ENCODE peak calls at places on chromosomes 6 and 20, in five cellular contexts. One of them, this sample, is unnamed. For H3K4me1 and H3K27me3, the result is how much of the 10 kb centered on the place peaks cover.

GRCh38 chr20:57627972-57628650 is 7.9 kb upstream of the ZBP1 start:
- DNase-seq in CD4-positive, alpha-beta memory T cell: peak
- DNase-seq in left lung: peak
- DNase-seq in Peyer's patch: no peak
- DNase-seq in heart left ventricle: no peak
- DNase-seq in this sample: no peak

GRCh38 chr6:71333700-71334099 is 45.1 kb downstream of the OGFRL1 start:
- DNase-seq in CD4-positive, alpha-beta memory T cell: no peak
- DNase-seq in Peyer's patch: no peak
- DNase-seq in left lung: no peak
- DNase-seq in heart left ventricle: no peak
- DNase-seq in this sample: no peak

GRCh38 chr20:64254156-64254555 is 1.4 kb upstream of the PCMTD2 start:
- DNase-seq in heart left ventricle: no peak
- DNase-seq in CD4-positive, alpha-beta memory T cell: no peak
- DNase-seq in left lung: no peak
- DNase-seq in Peyer's patch: no peak
- DNase-seq in this sample: no peak

GRCh38 chr20:25526446-25526845 is 58.9 kb downstream of the NINL start:
- DNase-seq in Peyer's patch: no peak
- DNase-seq in CD4-positive, alpha-beta memory T cell: no peak
- DNase-seq in heart left ventricle: no peak
- DNase-seq in left lung: no peak
- DNase-seq in this sample: no peak

GRCh38 chr20:63778034-63778752 is 38.6 kb downstream of the SLC2A4RG start:
- DNase-seq in heart left ventricle: peak
- DNase-seq in Peyer's patch: no peak
- DNase-seq in CD4-positive, alpha-beta memory T cell: no peak
- DNase-seq in left lung: peak
- DNase-seq in this sample: no peak

GRCh38 chr6:149833651-149834050 is 30.5 kb downstream of the LRP11 start:
- DNase-seq in CD4-positive, alpha-beta memory T cell: no peak
- DNase-seq in Peyer's patch: no peak
- DNase-seq in left lung: no peak
- DNase-seq in heart left ventricle: no peak
- DNase-seq in this sample: no peak

GRCh38 chr20:24957326-24957996 is 8.4 kb downstream of the CST7 start:
- DNase-seq in heart left ventricle: no peak
- DNase-seq in left lung: no peak
- DNase-seq in CD4-positive, alpha-beta memory T cell: no peak
- DNase-seq in Peyer's patch: no peak
- DNase-seq in this sample: no peak

GRCh38 chr6:52253494-52253893 is 9.2 kb upstream of the IL17F start:
- DNase-seq in CD4-positive, alpha-beta memory T cell: no peak
- DNase-seq in left lung: peak
- DNase-seq in heart left ventricle: no peak
- DNase-seq in Peyer's patch: no peak
- DNase-seq in this sample: no peak

GRCh38 chr6:107704377-107705013 is 119.6 kb downstream of the SCML4 start:
- DNase-seq in CD4-positive, alpha-beta memory T cell: peak
- DNase-seq in left lung: no peak
- DNase-seq in Peyer's patch: no peak
- DNase-seq in heart left ventricle: no peak
- DNase-seq in this sample: no peak

GRCh38 chr6:118665011-118665410 is 13.6 kb upstream of the CEP85L start:
- DNase-seq in CD4-positive, alpha-beta memory T cell: no peak
- DNase-seq in left lung: no peak
- DNase-seq in heart left ventricle: no peak
- DNase-seq in Peyer's patch: no peak
- DNase-seq in this sample: no peak

GRCh38 chr6:103047567-103047966 is 1654.1 kb downstream of the GRIK2 start:
- DNase-seq in heart left ventricle: no peak
- DNase-seq in CD4-positive, alpha-beta memory T cell: no peak
- DNase-seq in Peyer's patch: no peak
- DNase-seq in left lung: no peak
- DNase-seq in this sample: no peak

GRCh38 chr6:125597411-125598253 is 151.8 kb upstream of the HEY2 start:
- DNase-seq in Peyer's patch: no peak
- DNase-seq in left lung: no peak
- DNase-seq in heart left ventricle: peak
- DNase-seq in CD4-positive, alpha-beta memory T cell: no peak
- DNase-seq in this sample: no peak

GRCh38 chr6:77650098-77650663 is 2.7 kb upstream of the MEI4 start:
- DNase-seq in Peyer's patch: peak
- DNase-seq in left lung: peak
- DNase-seq in CD4-positive, alpha-beta memory T cell: no peak
- DNase-seq in heart left ventricle: peak
- DNase-seq in this sample: peak

GRCh38 chr6:154719854-154720253 is 13.4 kb upstream of the SCAF8 start:
- DNase-seq in CD4-positive, alpha-beta memory T cell: no peak
- DNase-seq in heart left ventricle: no peak
- DNase-seq in Peyer's patch: no peak
- DNase-seq in left lung: no peak
- DNase-seq in this sample: no peak

GRCh38 chr20:59481082-59482018 is 123.0 kb upstream of the PHACTR3 start:
- DNase-seq in CD4-positive, alpha-beta memory T cell: no peak
- DNase-seq in left lung: no peak
- DNase-seq in heart left ventricle: no peak
- DNase-seq in Peyer's patch: no peak
- DNase-seq in this sample: no peak

GRCh38 chr6:3023663-3024483 is 24.2 kb downstream of the NQO2 start:
- DNase-seq in Peyer's patch: peak
- DNase-seq in CD4-positive, alpha-beta memory T cell: peak
- DNase-seq in heart left ventricle: peak
- DNase-seq in left lung: peak
- DNase-seq in this sample: peak

GRCh38 chr6:151101811-151102694 is 137.7 kb upstream of the AKAP12 start:
- DNase-seq in Peyer's patch: no peak
- DNase-seq in left lung: no peak
- DNase-seq in CD4-positive, alpha-beta memory T cell: no peak
- DNase-seq in heart left ventricle: no peak
- DNase-seq in this sample: no peak

GRCh38 chr6:166526937-166527336 is 59.5 kb downstream of the RAMACL start:
- DNase-seq in heart left ventricle: no peak
- DNase-seq in Peyer's patch: no peak
- DNase-seq in left lung: peak
- DNase-seq in CD4-positive, alpha-beta memory T cell: no peak
- DNase-seq in this sample: no peak

GRCh38 chr6:106163966-106164877 is 78.1 kb downstream of the PRDM1 start:
- DNase-seq in CD4-positive, alpha-beta memory T cell: peak
- DNase-seq in left lung: no peak
- DNase-seq in heart left ventricle: no peak
- DNase-seq in Peyer's patch: no peak
- DNase-seq in this sample: no peak

GRCh38 chr20:60203451-60203850 is 245.2 kb downstream of the CDH26 start:
- DNase-seq in heart left ventricle: no peak
- DNase-seq in left lung: no peak
- DNase-seq in CD4-positive, alpha-beta memory T cell: no peak
- DNase-seq in Peyer's patch: no peak
- DNase-seq in this sample: no peak

GRCh38 chr6:71892641-71893040 is 6.3 kb downstream of the RIMS1 start:
- DNase-seq in Peyer's patch: no peak
- DNase-seq in CD4-positive, alpha-beta memory T cell: no peak
- DNase-seq in left lung: no peak
- DNase-seq in heart left ventricle: no peak
- DNase-seq in this sample: no peak

GRCh38 chr20:10376271-10377075 is 57.5 kb downstream of the MKKS start:
- DNase-seq in CD4-positive, alpha-beta memory T cell: no peak
- DNase-seq in left lung: no peak
- DNase-seq in heart left ventricle: no peak
- DNase-seq in Peyer's patch: no peak
- DNase-seq in this sample: no peak

GRCh38 chr6:55898342-55898741 is 23.0 kb upstream of the BMP5 start:
- DNase-seq in CD4-positive, alpha-beta memory T cell: no peak
- DNase-seq in left lung: no peak
- DNase-seq in heart left ventricle: no peak
- DNase-seq in Peyer's patch: no peak
- DNase-seq in this sample: no peak

GRCh38 chr20:49978685-49979029 is 4.1 kb upstream of the SNAI1 start:
- DNase-seq in CD4-positive, alpha-beta memory T cell: no peak
- DNase-seq in Peyer's patch: no peak
- DNase-seq in heart left ventricle: no peak
- DNase-seq in left lung: no peak
- DNase-seq in this sample: no peak
- H3K4me1 ChIP-seq in CD4-positive, alpha-beta memory T cell: under half
- H3K4me1 ChIP-seq in Peyer's patch: under half
- H3K4me1 ChIP-seq in heart left ventricle: under half
- H3K4me1 ChIP-seq in left lung: under half
- H3K4me1 ChIP-seq in this sample: under half

DNA sequence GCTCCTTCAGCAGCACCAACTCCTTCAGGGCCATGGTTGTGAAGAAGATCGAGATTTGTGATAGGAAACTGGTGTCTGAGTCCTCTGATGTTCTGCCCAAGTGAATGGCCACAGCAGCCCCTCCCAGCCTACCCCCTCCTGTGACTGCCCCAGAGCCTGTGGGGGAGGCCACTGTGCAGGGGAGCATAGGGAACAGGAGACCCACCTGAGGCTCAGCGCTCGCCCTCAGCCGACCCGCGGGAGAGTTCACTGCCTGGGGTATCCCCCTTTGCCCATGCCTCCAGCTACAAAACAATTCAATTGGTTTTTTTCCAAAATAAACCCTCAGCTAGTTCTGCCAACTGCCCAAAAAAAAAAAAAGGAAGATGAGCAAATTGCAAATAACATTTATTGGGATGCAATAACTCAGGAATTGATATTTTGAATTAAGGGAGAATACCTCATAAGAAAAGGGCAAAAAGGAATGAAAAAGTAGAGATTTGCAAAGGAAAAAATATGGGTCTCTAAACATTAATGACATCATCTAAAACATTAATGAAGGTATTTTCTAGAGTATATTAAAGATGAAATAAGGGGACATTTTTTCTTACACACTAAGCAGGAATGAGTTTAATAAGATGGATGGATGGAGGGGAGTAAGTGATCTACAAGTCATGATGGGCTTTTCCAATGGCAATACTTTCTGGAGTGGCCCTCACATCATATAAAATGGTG is 46.1 kb downstream of the KIAA0319 start:
- DNase-seq in heart left ventricle: no peak
- DNase-seq in left lung: no peak
- DNase-seq in Peyer's patch: no peak
- DNase-seq in CD4-positive, alpha-beta memory T cell: no peak
- DNase-seq in this sample: no peak
- H3K27ac ChIP-seq in heart left ventricle: no peak
- H3K27ac ChIP-seq in left lung: no peak
- H3K27ac ChIP-seq in Peyer's patch: no peak
- H3K27ac ChIP-seq in CD4-positive, alpha-beta memory T cell: no peak
- H3K27ac ChIP-seq in this sample: no peak

DNA sequence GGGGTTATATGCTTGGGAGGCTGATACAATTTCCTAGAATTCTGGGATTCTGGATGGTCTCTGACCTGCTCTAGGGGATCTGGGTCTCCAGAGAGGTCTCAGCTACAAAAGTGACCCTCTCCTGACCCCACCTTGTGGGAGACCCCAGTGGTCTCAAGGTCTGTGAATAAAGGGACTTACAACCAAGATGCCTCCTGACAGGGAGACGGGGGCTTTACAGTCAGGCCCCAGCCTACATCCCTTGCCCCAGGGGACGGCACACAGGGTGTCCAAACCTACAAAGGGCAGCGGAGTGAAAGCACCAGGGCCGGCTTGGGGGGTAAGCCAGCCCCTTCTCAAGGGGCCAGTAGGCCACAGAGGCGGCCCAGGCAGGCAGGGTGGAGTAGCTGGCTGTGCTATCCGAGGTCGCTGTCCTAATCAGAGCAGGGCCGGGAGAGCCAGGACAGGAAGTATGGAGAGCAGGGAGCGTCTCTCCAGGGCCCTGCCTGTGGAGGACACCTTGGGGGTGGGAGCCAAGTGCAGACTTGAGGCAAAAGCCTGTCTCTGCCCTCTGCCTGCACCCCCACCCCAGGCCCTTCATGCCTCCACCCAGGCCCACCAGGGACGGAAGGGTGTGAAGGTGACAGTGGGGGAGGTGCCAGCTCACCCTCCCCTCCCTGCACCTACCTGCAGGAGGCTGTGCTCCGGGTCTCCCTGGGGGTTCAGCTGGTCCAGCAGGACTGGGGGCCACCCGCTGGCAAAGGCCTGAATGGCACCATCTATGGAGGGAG is 3.5 kb downstream of the GFRA4 start:
- DNase-seq in CD4-positive, alpha-beta memory T cell: no peak
- DNase-seq in heart left ventricle: peak
- DNase-seq in Peyer's patch: peak
- DNase-seq in left lung: no peak
- DNase-seq in this sample: no peak
- H3K27me3 ChIP-seq in CD4-positive, alpha-beta memory T cell: under half
- H3K27me3 ChIP-seq in heart left ventricle: under half
- H3K27me3 ChIP-seq in Peyer's patch: under half
- H3K27me3 ChIP-seq in left lung: under half
- H3K27me3 ChIP-seq in this sample: under half

DNA sequence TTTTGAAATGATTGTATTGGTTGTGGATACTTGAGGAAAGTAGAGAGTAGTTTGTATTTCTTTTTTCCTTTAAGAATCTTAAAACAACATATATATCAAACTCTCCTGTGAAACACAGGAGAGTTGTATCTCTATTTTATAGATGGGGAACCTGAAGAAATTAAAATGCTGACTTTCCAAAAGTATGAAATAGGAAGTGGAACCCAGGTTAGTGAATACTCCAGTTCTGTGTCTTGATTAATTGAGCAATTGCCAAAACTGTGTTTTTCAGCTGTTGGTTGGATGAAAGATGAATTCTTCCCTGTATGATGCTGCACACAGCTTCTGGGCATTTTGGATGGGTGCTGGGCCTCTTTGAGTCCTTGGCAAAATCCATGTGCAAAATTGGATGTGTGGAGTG is 86.3 kb downstream of the ARID1B start:
- DNase-seq in left lung: no peak
- DNase-seq in Peyer's patch: no peak
- DNase-seq in heart left ventricle: no peak
- DNase-seq in CD4-positive, alpha-beta memory T cell: no peak
- DNase-seq in this sample: no peak
- H3K4me1 ChIP-seq in left lung: under half
- H3K4me1 ChIP-seq in Peyer's patch: under half
- H3K4me1 ChIP-seq in heart left ventricle: under half
- H3K4me1 ChIP-seq in CD4-positive, alpha-beta memory T cell: half or more
- H3K4me1 ChIP-seq in this sample: under half

DNA sequence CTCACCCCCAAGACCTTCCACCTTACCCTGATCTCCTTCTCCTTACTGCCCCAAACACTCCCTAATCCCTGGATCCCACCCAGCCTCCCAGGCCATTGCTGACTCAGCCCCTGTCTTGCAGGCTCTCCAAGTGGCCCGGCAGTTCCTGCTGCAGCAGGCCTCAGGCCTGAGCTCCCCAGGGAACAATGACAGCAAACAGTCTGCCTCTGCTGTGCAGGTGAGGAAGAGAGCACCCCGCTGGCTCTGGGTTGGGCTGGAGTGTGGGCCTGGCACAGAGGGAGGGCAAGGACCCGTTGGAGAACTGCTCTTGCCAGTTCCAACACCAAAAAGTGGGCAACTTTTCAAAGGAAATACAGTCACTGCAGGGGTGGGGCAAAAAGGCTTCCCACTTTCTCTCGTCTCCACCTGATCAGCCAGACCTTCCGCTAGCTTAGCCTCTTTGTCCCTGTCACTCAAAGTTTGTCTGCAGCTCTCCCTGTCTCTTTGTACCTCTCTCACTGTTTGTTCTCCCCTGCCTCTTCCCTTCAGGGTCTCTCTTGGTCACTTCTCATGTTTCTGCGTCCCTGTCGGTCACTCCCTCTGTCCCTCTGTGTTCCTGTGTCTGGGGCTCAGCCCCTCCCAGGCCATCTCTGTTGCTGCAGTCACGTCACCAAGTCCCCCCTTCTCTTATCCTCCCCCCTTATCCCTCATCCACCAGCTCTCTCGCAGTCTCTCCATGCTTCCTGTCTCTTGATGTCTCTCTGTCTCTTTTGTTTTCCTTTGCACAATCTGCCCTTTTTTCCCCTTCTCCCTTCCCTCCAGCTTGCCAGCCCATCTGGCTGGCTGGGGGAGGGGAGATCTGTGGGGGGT is 31.9 kb downstream of the FOXP4 start:
- DNase-seq in heart left ventricle: no peak
- DNase-seq in Peyer's patch: no peak
- DNase-seq in left lung: no peak
- DNase-seq in CD4-positive, alpha-beta memory T cell: no peak
- DNase-seq in this sample: peak
- H3K27ac ChIP-seq in heart left ventricle: no peak
- H3K27ac ChIP-seq in Peyer's patch: peak
- H3K27ac ChIP-seq in left lung: no peak
- H3K27ac ChIP-seq in CD4-positive, alpha-beta memory T cell: no peak
- H3K27ac ChIP-seq in this sample: peak

This sample was measured in right lobe of liver.